ENCODE peak calls at places on chromosome 22, in ten cellular contexts. Y, C, Z, N, U, V, X, S, D and L are unnamed samples.

GRCh38 chr22:24905909-24906308 is 40.6 kb downstream of the LHFPL7 start:
- DNase-seq in Y (no peak), C (no peak), Z (no peak), N (no peak), U (no peak), V (no peak), X (no peak), S (no peak), D (no peak), L (no peak)

GRCh38 chr22:36363378-36363931 is 24.3 kb downstream of the MYH9 start:
- DNase-seq in Y (no peak), C (no peak), Z (no peak), N (peak), U (no peak), V (no peak), X (no peak), S (no peak), D (no peak), L (no peak)

GRCh38 chr22:24440718-24441405 is 13.5 kb downstream of the ADORA2A start:
- DNase-seq in Y (no peak), C (no peak), Z (no peak), N (no peak), U (no peak), V (no peak), X (no peak), S (no peak), D (no peak), L (no peak)

GRCh38 chr22:47128216-47129215 is 366.1 kb downstream of the TBC1D22A start:
- DNase-seq in Y (no peak), C (no peak), Z (no peak), N (no peak), U (no peak), V (no peak), X (no peak), S (no peak), D (no peak), L (no peak)

GRCh38 chr22:42673898-42674390 is 24.8 kb upstream of the CYB5R3 start:
- DNase-seq in Y (peak), C (no peak), Z (peak), N (no peak), U (no peak), V (peak), X (no peak), S (no peak), D (no peak), L (no peak)

GRCh38 chr22:46086577-46087335 is 63.6 kb upstream of the PPARA start:
- DNase-seq in Y (no peak), C (no peak), Z (peak), N (no peak), U (no peak), V (no peak), X (no peak), S (no peak), D (no peak), L (no peak)

GRCh38 chr22:24553597-24554315 is 1.2 kb downstream of the GUCD1 start:
- DNase-seq in Y (no peak), C (peak), Z (peak), N (peak), U (no peak), V (no peak), X (peak), S (no peak), D (no peak), L (no peak)

GRCh38 chr22:29457730-29458129 is 19.3 kb downstream of the RFPL1 start:
- DNase-seq in Y (peak), C (no peak), Z (peak), N (peak), U (peak), V (peak), X (peak), S (peak), D (no peak), L (no peak)

GRCh38 chr22:46923394-46923793 is 160.9 kb downstream of the TBC1D22A start:
- DNase-seq in Y (no peak), C (no peak), Z (no peak), N (no peak), U (no peak), V (no peak), X (no peak), S (no peak), D (no peak), L (peak)

GRCh38 chr22:45212992-45213751 is 27.5 kb downstream of the KIAA0930 start:
- DNase-seq in Y (peak), C (no peak), Z (peak), N (no peak), U (no peak), V (peak), X (peak), S (no peak), D (no peak), L (no peak)

GRCh38 chr22:44181912-44182590 is 1.3 kb downstream of the PARVG start:
- DNase-seq in Y (no peak), C (no peak), Z (no peak), N (no peak), U (peak), V (no peak), X (no peak), S (no peak), D (no peak), L (no peak)

GRCh38 chr22:19341500-19341899 is 50.0 kb upstream of the CLTCL1 start:
- DNase-seq in Y (no peak), C (no peak), Z (no peak), N (no peak), U (no peak), V (no peak), X (no peak), S (no peak), D (no peak), L (no peak)

GRCh38 chr22:36191106-36191836 is 10.3 kb downstream of the APOL4 start:
- DNase-seq in Y (no peak), C (peak), Z (no peak), N (no peak), U (no peak), V (peak), X (peak), S (no peak), D (no peak), L (no peak)

GRCh38 chr22:39434243-39434653 is 22.6 kb upstream of the MGAT3 start:
- DNase-seq in Y (no peak), C (no peak), Z (no peak), N (no peak), U (no peak), V (no peak), X (no peak), S (no peak), D (no peak), L (no peak)

GRCh38 chr22:20953668-20954500 is 13.2 kb upstream of the AIFM3 start:
- DNase-seq in Y (no peak), C (no peak), Z (peak), N (no peak), U (no peak), V (peak), X (no peak), S (peak), D (no peak), L (no peak)

GRCh38 chr22:40000171-40000570 is 5.4 kb downstream of the FAM83F start:
- DNase-seq in Y (no peak), C (no peak), Z (no peak), N (no peak), U (no peak), V (no peak), X (no peak), S (no peak), D (no peak), L (no peak)